ENCODE peak calls at places on chromosomes 7 and 10, in six cellular contexts. One of them, this sample, is unnamed.

GRCh38 chr7:158771-159170 is 33.6 kb upstream of the FAM20C start:
- DNase-seq in fibroblast of lung: no peak
- DNase-seq in endodermal cell: no peak
- DNase-seq in body of pancreas: no peak
- DNase-seq in heart right ventricle: no peak
- DNase-seq in upper lobe of right lung: peak; percentile 46
- DNase-seq in this sample: no peak

GRCh38 chr10:28219241-28219640 is 83.6 kb downstream of the MPP7 start:
- DNase-seq in fibroblast of lung: no peak
- DNase-seq in heart right ventricle: no peak
- DNase-seq in upper lobe of right lung: no peak
- DNase-seq in body of pancreas: no peak
- DNase-seq in endodermal cell: no peak
- DNase-seq in this sample: no peak

GRCh38 chr10:10589540-10589939 is 428.1 kb upstream of the CELF2 start:
- DNase-seq in fibroblast of lung: peak; percentile 98
- DNase-seq in body of pancreas: no peak
- DNase-seq in endodermal cell: no peak
- DNase-seq in heart right ventricle: no peak
- DNase-seq in upper lobe of right lung: no peak
- DNase-seq in this sample: no peak

GRCh38 chr7:13577566-13578145 is 411.8 kb downstream of the ETV1 start:
- DNase-seq in body of pancreas: no peak
- DNase-seq in endodermal cell: no peak
- DNase-seq in heart right ventricle: no peak
- DNase-seq in upper lobe of right lung: no peak
- DNase-seq in fibroblast of lung: no peak
- DNase-seq in this sample: no peak

GRCh38 chr7:1708640-1709249 is 38.7 kb downstream of the ELFN1 start:
- DNase-seq in fibroblast of lung: no peak
- DNase-seq in heart right ventricle: no peak
- DNase-seq in endodermal cell: no peak
- DNase-seq in upper lobe of right lung: peak; percentile 11
- DNase-seq in body of pancreas: no peak
- DNase-seq in this sample: peak; percentile 24

GRCh38 chr7:92010215-92010614 is 69.6 kb downstream of the AKAP9 start:
- DNase-seq in upper lobe of right lung: no peak
- DNase-seq in fibroblast of lung: no peak
- DNase-seq in endodermal cell: no peak
- DNase-seq in heart right ventricle: no peak
- DNase-seq in body of pancreas: no peak
- DNase-seq in this sample: no peak

GRCh38 chr10:4024846-4025245 is 239.8 kb upstream of the KLF6 start:
- DNase-seq in fibroblast of lung: no peak
- DNase-seq in upper lobe of right lung: no peak
- DNase-seq in endodermal cell: no peak
- DNase-seq in heart right ventricle: no peak
- DNase-seq in body of pancreas: no peak
- DNase-seq in this sample: no peak

GRCh38 chr10:12503311-12503710 is 154.0 kb downstream of the CAMK1D start:
- DNase-seq in heart right ventricle: no peak
- DNase-seq in upper lobe of right lung: peak; percentile 13
- DNase-seq in fibroblast of lung: no peak
- DNase-seq in endodermal cell: peak; percentile 48
- DNase-seq in body of pancreas: no peak
- DNase-seq in this sample: no peak

GRCh38 chr7:157250605-157251228 is 86.1 kb upstream of the DNAJB6 start:
- DNase-seq in heart right ventricle: no peak
- DNase-seq in fibroblast of lung: peak; percentile 70
- DNase-seq in body of pancreas: peak; percentile 53
- DNase-seq in endodermal cell: peak; percentile 88
- DNase-seq in upper lobe of right lung: no peak
- DNase-seq in this sample: no peak

GRCh38 chr10:80382989-80383388 is 25.4 kb upstream of the PRXL2A start:
- DNase-seq in upper lobe of right lung: no peak
- DNase-seq in heart right ventricle: no peak
- DNase-seq in endodermal cell: peak; percentile 79
- DNase-seq in fibroblast of lung: peak; percentile 58
- DNase-seq in body of pancreas: peak; percentile 52
- DNase-seq in this sample: no peak

GRCh38 chr10:84668186-84668763 is 339.9 kb downstream of the CCSER2 start:
- DNase-seq in fibroblast of lung: no peak
- DNase-seq in heart right ventricle: no peak
- DNase-seq in upper lobe of right lung: no peak
- DNase-seq in endodermal cell: no peak
- DNase-seq in body of pancreas: no peak
- DNase-seq in this sample: no peak

GRCh38 chr10:86244296-86244695 is 122.3 kb downstream of the GRID1 start:
- DNase-seq in heart right ventricle: no peak
- DNase-seq in fibroblast of lung: no peak
- DNase-seq in endodermal cell: no peak
- DNase-seq in body of pancreas: no peak
- DNase-seq in upper lobe of right lung: no peak
- DNase-seq in this sample: peak; percentile 33

GRCh38 chr10:122494173-122494820 is 32.9 kb downstream of the HTRA1 start:
- DNase-seq in endodermal cell: no peak
- DNase-seq in body of pancreas: no peak
- DNase-seq in fibroblast of lung: no peak
- DNase-seq in upper lobe of right lung: peak; percentile 51
- DNase-seq in heart right ventricle: no peak
- DNase-seq in this sample: peak; percentile 29

GRCh38 chr10:98242823-98243222 is 25.2 kb downstream of the LOXL4 start:
- DNase-seq in heart right ventricle: no peak
- DNase-seq in endodermal cell: no peak
- DNase-seq in body of pancreas: no peak
- DNase-seq in fibroblast of lung: peak; percentile 65
- DNase-seq in upper lobe of right lung: no peak
- DNase-seq in this sample: no peak

GRCh38 chr7:96636979-96637378 is 72.7 kb downstream of the SEM1 start:
- DNase-seq in body of pancreas: no peak
- DNase-seq in upper lobe of right lung: no peak
- DNase-seq in endodermal cell: no peak
- DNase-seq in heart right ventricle: no peak
- DNase-seq in fibroblast of lung: no peak
- DNase-seq in this sample: no peak

GRCh38 chr7:7212612-7213011 is 30.3 kb downstream of the C1GALT1 start:
- DNase-seq in heart right ventricle: no peak
- DNase-seq in upper lobe of right lung: no peak
- DNase-seq in endodermal cell: no peak
- DNase-seq in body of pancreas: no peak
- DNase-seq in fibroblast of lung: no peak
- DNase-seq in this sample: no peak

GRCh38 chr7:7772385-7772784 is 54.0 kb upstream of the RPA3 start:
- DNase-seq in endodermal cell: no peak
- DNase-seq in fibroblast of lung: peak; percentile 44
- DNase-seq in upper lobe of right lung: no peak
- DNase-seq in body of pancreas: no peak
- DNase-seq in heart right ventricle: no peak
- DNase-seq in this sample: no peak

GRCh38 chr10:1324914-1325313 is 268.7 kb downstream of the WDR37 start:
- DNase-seq in upper lobe of right lung: no peak
- DNase-seq in endodermal cell: no peak
- DNase-seq in fibroblast of lung: no peak
- DNase-seq in body of pancreas: no peak
- DNase-seq in heart right ventricle: no peak
- DNase-seq in this sample: no peak

GRCh38 chr10:4270116-4270515 is 485.1 kb upstream of the KLF6 start:
- DNase-seq in body of pancreas: peak; percentile 63
- DNase-seq in fibroblast of lung: peak; percentile 71
- DNase-seq in upper lobe of right lung: no peak
- DNase-seq in heart right ventricle: no peak
- DNase-seq in endodermal cell: no peak
- DNase-seq in this sample: no peak

GRCh38 chr7:128852537-128853254 is 10.0 kb upstream of the ATP6V1F start:
- DNase-seq in body of pancreas: no peak
- DNase-seq in fibroblast of lung: no peak
- DNase-seq in endodermal cell: no peak
- DNase-seq in upper lobe of right lung: no peak
- DNase-seq in heart right ventricle: no peak
- DNase-seq in this sample: no peak

GRCh38 chr7:128849156-128849515 is 13.5 kb upstream of the ATP6V1F start:
- DNase-seq in endodermal cell: no peak
- DNase-seq in upper lobe of right lung: no peak
- DNase-seq in heart right ventricle: peak; percentile 5
- DNase-seq in fibroblast of lung: no peak
- DNase-seq in body of pancreas: no peak
- DNase-seq in this sample: no peak

GRCh38 chr7:128848289-128849155 is 14.1 kb upstream of the ATP6V1F start:
- DNase-seq in body of pancreas: no peak
- DNase-seq in endodermal cell: no peak
- DNase-seq in heart right ventricle: peak; percentile 8
- DNase-seq in fibroblast of lung: no peak
- DNase-seq in upper lobe of right lung: no peak
- DNase-seq in this sample: no peak

GRCh38 chr7:128847721-128848211 is 14.9 kb upstream of the ATP6V1F start:
- DNase-seq in upper lobe of right lung: no peak
- DNase-seq in endodermal cell: no peak
- DNase-seq in heart right ventricle: peak; percentile 10
- DNase-seq in fibroblast of lung: no peak
- DNase-seq in body of pancreas: no peak
- DNase-seq in this sample: no peak

GRCh38 chr7:128849804-128850490 is 12.7 kb upstream of the ATP6V1F start:
- DNase-seq in body of pancreas: no peak
- DNase-seq in heart right ventricle: no peak
- DNase-seq in endodermal cell: no peak
- DNase-seq in fibroblast of lung: no peak
- DNase-seq in upper lobe of right lung: no peak
- DNase-seq in this sample: no peak
- TF ChIP-seq CTCF in body of pancreas: no peak
- TF ChIP-seq CTCF in heart right ventricle: no peak
- TF ChIP-seq CTCF in endodermal cell: no peak
- TF ChIP-seq CTCF in fibroblast of lung: no peak
- TF ChIP-seq CTCF in upper lobe of right lung: no peak
- TF ChIP-seq CTCF in this sample: no peak

GRCh38 chr10:124744047-124744687 is at the start of gene FAM53B:
- DNase-seq in body of pancreas: peak; percentile 84
- DNase-seq in endodermal cell: peak; percentile 89
- DNase-seq in fibroblast of lung: peak; percentile 78
- DNase-seq in upper lobe of right lung: peak; percentile 93
- DNase-seq in heart right ventricle: peak; percentile 89
- DNase-seq in this sample: peak; percentile 89

GRCh38 chr10:124741281-124741921 is 2.8 kb downstream of the FAM53B start:
- DNase-seq in body of pancreas: peak; percentile 86
- DNase-seq in upper lobe of right lung: peak; percentile 83
- DNase-seq in heart right ventricle: peak; percentile 81
- DNase-seq in fibroblast of lung: peak; percentile 80
- DNase-seq in endodermal cell: peak; percentile 95
- DNase-seq in this sample: peak; percentile 88

GRCh38 chr10:124741922-124742417 is 2.2 kb downstream of the FAM53B start:
- DNase-seq in heart right ventricle: no peak
- DNase-seq in body of pancreas: no peak
- DNase-seq in upper lobe of right lung: no peak
- DNase-seq in fibroblast of lung: no peak
- DNase-seq in endodermal cell: peak; percentile 62
- DNase-seq in this sample: no peak

GRCh38 chr10:124743188-124744046 is 761 bp downstream of the FAM53B start:
- DNase-seq in body of pancreas: peak; percentile 45
- DNase-seq in upper lobe of right lung: peak; percentile 82
- DNase-seq in heart right ventricle: peak; percentile 60
- DNase-seq in fibroblast of lung: peak; percentile 36
- DNase-seq in endodermal cell: peak; percentile 81
- DNase-seq in this sample: peak; percentile 69

DNA sequence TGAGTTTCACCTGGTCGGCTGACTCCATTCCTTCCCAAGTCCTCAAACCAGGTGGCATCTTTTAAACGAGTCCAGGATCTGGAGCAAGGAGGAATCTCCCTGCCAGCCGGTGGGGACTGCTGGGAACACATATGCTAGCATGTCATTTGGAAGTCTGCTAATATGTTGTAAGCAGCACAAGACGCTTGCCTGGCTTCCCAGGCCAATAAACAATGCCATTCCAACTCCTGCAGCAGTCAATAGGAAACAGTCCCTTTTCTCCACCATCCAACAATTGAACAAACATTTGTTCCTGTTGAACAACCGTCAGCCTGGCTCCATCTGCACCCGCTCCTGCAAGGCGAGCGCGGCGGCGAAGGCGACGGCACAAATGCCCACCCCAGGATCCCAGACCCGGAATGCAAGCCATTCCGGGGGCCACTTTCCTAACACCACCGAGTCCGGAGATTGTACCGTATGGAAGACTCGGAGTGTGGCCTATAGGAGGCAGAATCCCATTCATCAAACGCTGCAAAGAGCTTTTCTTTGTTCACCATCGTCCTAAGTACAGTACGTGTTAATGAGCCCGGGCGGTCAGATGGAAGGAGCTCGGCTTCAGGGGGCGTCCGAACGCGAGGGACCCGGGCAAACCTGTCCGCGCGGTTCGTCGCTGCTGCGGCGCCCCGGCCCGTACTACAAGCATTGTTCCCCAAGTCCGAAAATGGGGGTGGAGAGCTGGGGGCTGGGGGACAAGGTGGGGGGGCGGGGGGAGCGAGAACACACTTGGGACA is 1.6 kb downstream of the FAM53B start:
- DNase-seq in endodermal cell: peak; percentile 76
- DNase-seq in fibroblast of lung: peak; percentile 33
- DNase-seq in upper lobe of right lung: no peak
- DNase-seq in body of pancreas: no peak
- DNase-seq in heart right ventricle: no peak
- DNase-seq in this sample: no peak
- TF ChIP-seq CTCF in endodermal cell: peak; percentile 55
- TF ChIP-seq CTCF in fibroblast of lung: peak; percentile 33
- TF ChIP-seq CTCF in upper lobe of right lung: no peak
- TF ChIP-seq CTCF in body of pancreas: no peak
- TF ChIP-seq CTCF in heart right ventricle: no peak
- TF ChIP-seq CTCF in this sample: peak; percentile 9

GRCh38 chr7:42014625-42015412 is 222.2 kb downstream of the GLI3 start:
- DNase-seq in fibroblast of lung: peak; percentile 68
- DNase-seq in body of pancreas: peak; percentile 47
- DNase-seq in upper lobe of right lung: no peak
- DNase-seq in heart right ventricle: no peak
- DNase-seq in endodermal cell: peak; percentile 90
- DNase-seq in this sample: no peak
- TF ChIP-seq CTCF in fibroblast of lung: peak; percentile 83
- TF ChIP-seq CTCF in body of pancreas: peak; percentile 32
- TF ChIP-seq CTCF in upper lobe of right lung: peak; percentile 72
- TF ChIP-seq CTCF in heart right ventricle: peak; percentile 26
- TF ChIP-seq CTCF in endodermal cell: peak; percentile 95
- TF ChIP-seq CTCF in this sample: peak; percentile 68

DNA sequence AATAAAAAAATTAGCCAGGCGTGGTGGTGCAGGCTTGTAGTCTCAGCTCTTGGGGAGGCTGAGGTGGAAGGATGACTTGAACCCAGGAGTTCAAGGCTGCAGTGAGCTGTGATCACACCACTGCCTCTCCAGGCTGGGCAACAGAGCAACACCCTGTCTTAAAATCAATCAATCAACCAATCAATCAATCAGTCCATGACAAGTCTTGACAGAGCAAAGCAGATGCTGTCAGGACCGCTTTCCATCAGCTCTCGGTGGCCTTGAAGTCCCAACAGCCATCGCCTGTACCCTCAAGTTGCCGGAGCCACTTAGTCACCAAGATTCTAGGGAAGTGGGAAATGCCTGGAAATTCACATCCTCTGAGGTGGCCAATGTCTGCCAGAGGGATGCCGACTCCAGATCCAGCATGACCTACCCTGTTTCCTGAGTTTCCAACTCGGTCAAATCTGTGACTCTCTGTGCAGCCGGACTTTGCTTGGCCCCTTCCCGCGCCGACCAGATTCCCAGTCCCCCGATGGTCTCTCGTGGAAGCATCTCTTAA is 871 bp upstream of the CCL24 start:
- DNase-seq in fibroblast of lung: no peak
- DNase-seq in heart right ventricle: no peak
- DNase-seq in endodermal cell: no peak
- DNase-seq in body of pancreas: no peak
- DNase-seq in upper lobe of right lung: no peak
- DNase-seq in this sample: no peak
- TF ChIP-seq CTCF in fibroblast of lung: no peak
- TF ChIP-seq CTCF in heart right ventricle: no peak
- TF ChIP-seq CTCF in endodermal cell: no peak
- TF ChIP-seq CTCF in body of pancreas: no peak
- TF ChIP-seq CTCF in upper lobe of right lung: no peak
- TF ChIP-seq CTCF in this sample: no peak

This sample was measured in lower lobe of right lung.